ENCODE peak calls at places on chromosomes 12 and 14, in six cellular contexts. One of them, this sample, is unnamed.

GRCh38 chr14:102217399-102217798 is 77.7 kb downstream of the WDR20 start:
- DNase-seq in NCI-H460: no peak
- DNase-seq in CD8-positive, alpha-beta memory T cell: no peak
- DNase-seq in nucleus accumbens: no peak
- DNase-seq in T follicular helper cell: no peak
- DNase-seq in cardiac muscle cell: no peak
- DNase-seq in this sample: no peak

GRCh38 chr14:21781543-21781942 is 107.9 kb upstream of the OR4E1 start:
- DNase-seq in NCI-H460: no peak
- DNase-seq in CD8-positive, alpha-beta memory T cell: no peak
- DNase-seq in nucleus accumbens: no peak
- DNase-seq in T follicular helper cell: no peak
- DNase-seq in cardiac muscle cell: no peak
- DNase-seq in this sample: no peak

GRCh38 chr12:103495783-103496456 is at the start of gene C12orf42:
- DNase-seq in NCI-H460: peak
- DNase-seq in CD8-positive, alpha-beta memory T cell: peak
- DNase-seq in nucleus accumbens: peak
- DNase-seq in T follicular helper cell: no peak
- DNase-seq in cardiac muscle cell: peak
- DNase-seq in this sample: peak

GRCh38 chr12:4203772-4204376 is 69.7 kb upstream of the CCND2 start:
- DNase-seq in NCI-H460: no peak
- DNase-seq in CD8-positive, alpha-beta memory T cell: no peak
- DNase-seq in nucleus accumbens: no peak
- DNase-seq in T follicular helper cell: no peak
- DNase-seq in cardiac muscle cell: no peak
- DNase-seq in this sample: no peak

GRCh38 chr12:17992002-17992656 is 97.9 kb downstream of the RERGL start:
- DNase-seq in NCI-H460: peak
- DNase-seq in CD8-positive, alpha-beta memory T cell: no peak
- DNase-seq in nucleus accumbens: no peak
- DNase-seq in T follicular helper cell: no peak
- DNase-seq in cardiac muscle cell: peak
- DNase-seq in this sample: no peak

GRCh38 chr12:59972941-59973340 is 377.1 kb downstream of the SLC16A7 start:
- DNase-seq in NCI-H460: peak
- DNase-seq in CD8-positive, alpha-beta memory T cell: no peak
- DNase-seq in nucleus accumbens: no peak
- DNase-seq in T follicular helper cell: no peak
- DNase-seq in cardiac muscle cell: no peak
- DNase-seq in this sample: no peak

GRCh38 chr12:112013601-112014402 is 576 bp downstream of the ERP29 start:
- DNase-seq in NCI-H460: peak
- DNase-seq in CD8-positive, alpha-beta memory T cell: peak
- DNase-seq in nucleus accumbens: peak
- DNase-seq in T follicular helper cell: peak
- DNase-seq in cardiac muscle cell: peak
- DNase-seq in this sample: peak

GRCh38 chr12:89959188-89959587 is 250.6 kb upstream of the ATP2B1 start:
- DNase-seq in NCI-H460: no peak
- DNase-seq in CD8-positive, alpha-beta memory T cell: no peak
- DNase-seq in nucleus accumbens: no peak
- DNase-seq in T follicular helper cell: no peak
- DNase-seq in cardiac muscle cell: no peak
- DNase-seq in this sample: no peak

GRCh38 chr14:101195309-101195724 is 291.8 kb upstream of the RTL1 start:
- DNase-seq in NCI-H460: no peak
- DNase-seq in CD8-positive, alpha-beta memory T cell: no peak
- DNase-seq in nucleus accumbens: no peak
- DNase-seq in T follicular helper cell: no peak
- DNase-seq in cardiac muscle cell: no peak
- DNase-seq in this sample: no peak

GRCh38 chr14:97602438-97603117 is 805.4 kb downstream of the VRK1 start:
- DNase-seq in NCI-H460: no peak
- DNase-seq in CD8-positive, alpha-beta memory T cell: peak
- DNase-seq in nucleus accumbens: no peak
- DNase-seq in T follicular helper cell: peak
- DNase-seq in cardiac muscle cell: no peak
- DNase-seq in this sample: peak

GRCh38 chr12:27105746-27106536 is 23.6 kb upstream of the C12orf71 start:
- DNase-seq in NCI-H460: no peak
- DNase-seq in CD8-positive, alpha-beta memory T cell: no peak
- DNase-seq in nucleus accumbens: no peak
- DNase-seq in T follicular helper cell: no peak
- DNase-seq in cardiac muscle cell: no peak
- DNase-seq in this sample: no peak

GRCh38 chr12:50425859-50426258 is 25.2 kb downstream of the LARP4 start:
- DNase-seq in NCI-H460: no peak
- DNase-seq in CD8-positive, alpha-beta memory T cell: no peak
- DNase-seq in nucleus accumbens: no peak
- DNase-seq in T follicular helper cell: no peak
- DNase-seq in cardiac muscle cell: peak
- DNase-seq in this sample: no peak

GRCh38 chr14:103867523-103867953 is 20.2 kb upstream of the PPP1R13B start:
- DNase-seq in NCI-H460: no peak
- DNase-seq in CD8-positive, alpha-beta memory T cell: no peak
- DNase-seq in nucleus accumbens: no peak
- DNase-seq in T follicular helper cell: no peak
- DNase-seq in cardiac muscle cell: peak
- DNase-seq in this sample: no peak

GRCh38 chr12:13181375-13182070 is 15.0 kb upstream of the EMP1 start:
- DNase-seq in NCI-H460: no peak
- DNase-seq in CD8-positive, alpha-beta memory T cell: no peak
- DNase-seq in nucleus accumbens: no peak
- DNase-seq in T follicular helper cell: no peak
- DNase-seq in cardiac muscle cell: peak
- DNase-seq in this sample: no peak

GRCh38 chr12:75378354-75378753 is 12.5 kb upstream of the GLIPR1L2 start:
- DNase-seq in NCI-H460: no peak
- DNase-seq in CD8-positive, alpha-beta memory T cell: no peak
- DNase-seq in nucleus accumbens: no peak
- DNase-seq in T follicular helper cell: no peak
- DNase-seq in cardiac muscle cell: no peak
- DNase-seq in this sample: no peak

GRCh38 chr12:109948382-109948781 is 47.8 kb downstream of the GIT2 start:
- DNase-seq in NCI-H460: no peak
- DNase-seq in CD8-positive, alpha-beta memory T cell: no peak
- DNase-seq in nucleus accumbens: no peak
- DNase-seq in T follicular helper cell: no peak
- DNase-seq in cardiac muscle cell: no peak
- DNase-seq in this sample: no peak

GRCh38 chr14:75794615-75795038 is 133.6 kb downstream of the TTLL5 start:
- DNase-seq in NCI-H460: peak
- DNase-seq in CD8-positive, alpha-beta memory T cell: no peak
- DNase-seq in nucleus accumbens: no peak
- DNase-seq in T follicular helper cell: no peak
- DNase-seq in cardiac muscle cell: peak
- DNase-seq in this sample: no peak

GRCh38 chr12:47272412-47273190 is 192.8 kb upstream of the AMIGO2 start:
- DNase-seq in NCI-H460: no peak
- DNase-seq in CD8-positive, alpha-beta memory T cell: no peak
- DNase-seq in nucleus accumbens: no peak
- DNase-seq in T follicular helper cell: no peak
- DNase-seq in cardiac muscle cell: no peak
- DNase-seq in this sample: no peak

GRCh38 chr14:95460647-95461478 is 55.6 kb downstream of the SYNE3 start:
- DNase-seq in NCI-H460: peak
- DNase-seq in CD8-positive, alpha-beta memory T cell: no peak
- DNase-seq in nucleus accumbens: peak
- DNase-seq in T follicular helper cell: no peak
- DNase-seq in cardiac muscle cell: peak
- DNase-seq in this sample: no peak

GRCh38 chr12:58725400-58726105 is 194.8 kb downstream of the LRIG3 start:
- DNase-seq in NCI-H460: no peak
- DNase-seq in CD8-positive, alpha-beta memory T cell: no peak
- DNase-seq in nucleus accumbens: no peak
- DNase-seq in T follicular helper cell: no peak
- DNase-seq in cardiac muscle cell: no peak
- DNase-seq in this sample: no peak

GRCh38 chr12:89481218-89481914 is 43.2 kb downstream of the GALNT4 start:
- DNase-seq in NCI-H460: no peak
- DNase-seq in CD8-positive, alpha-beta memory T cell: no peak
- DNase-seq in nucleus accumbens: peak
- DNase-seq in T follicular helper cell: no peak
- DNase-seq in cardiac muscle cell: no peak
- DNase-seq in this sample: no peak

GRCh38 chr14:64531567-64531966 is 9.0 kb upstream of the HSPA2 start:
- DNase-seq in NCI-H460: no peak
- DNase-seq in CD8-positive, alpha-beta memory T cell: no peak
- DNase-seq in nucleus accumbens: no peak
- DNase-seq in T follicular helper cell: no peak
- DNase-seq in cardiac muscle cell: no peak
- DNase-seq in this sample: no peak

GRCh38 chr12:12784911-12785814 is at the start of gene APOLD1:
- DNase-seq in NCI-H460: no peak
- DNase-seq in CD8-positive, alpha-beta memory T cell: no peak
- DNase-seq in nucleus accumbens: no peak
- DNase-seq in T follicular helper cell: no peak
- DNase-seq in cardiac muscle cell: no peak
- DNase-seq in this sample: no peak

GRCh38 chr14:81303258-81303935 is 82.6 kb upstream of the GTF2A1 start:
- DNase-seq in NCI-H460: no peak
- DNase-seq in CD8-positive, alpha-beta memory T cell: peak
- DNase-seq in nucleus accumbens: no peak
- DNase-seq in T follicular helper cell: no peak
- DNase-seq in cardiac muscle cell: no peak
- DNase-seq in this sample: peak

GRCh38 chr12:43841253-43841652 is 5.4 kb downstream of the TMEM117 start:
- DNase-seq in NCI-H460: no peak
- DNase-seq in CD8-positive, alpha-beta memory T cell: no peak
- DNase-seq in nucleus accumbens: no peak
- DNase-seq in T follicular helper cell: no peak
- DNase-seq in cardiac muscle cell: no peak
- DNase-seq in this sample: no peak

GRCh38 chr12:89875809-89876208 is 167.2 kb upstream of the ATP2B1 start:
- DNase-seq in NCI-H460: no peak
- DNase-seq in CD8-positive, alpha-beta memory T cell: no peak
- DNase-seq in nucleus accumbens: no peak
- DNase-seq in T follicular helper cell: no peak
- DNase-seq in cardiac muscle cell: no peak
- DNase-seq in this sample: no peak

GRCh38 chr14:104223810-104224515 is 85.6 kb downstream of the KIF26A start:
- DNase-seq in NCI-H460: no peak
- DNase-seq in CD8-positive, alpha-beta memory T cell: peak
- DNase-seq in nucleus accumbens: no peak
- DNase-seq in T follicular helper cell: no peak
- DNase-seq in cardiac muscle cell: no peak
- DNase-seq in this sample: no peak

GRCh38 chr14:99479160-99479902 is 1.3 kb downstream of the SETD3 start:
- DNase-seq in NCI-H460: no peak
- DNase-seq in CD8-positive, alpha-beta memory T cell: no peak
- DNase-seq in nucleus accumbens: no peak
- DNase-seq in T follicular helper cell: no peak
- DNase-seq in cardiac muscle cell: no peak
- DNase-seq in this sample: no peak

GRCh38 chr14:21025374-21026151 is 702 bp upstream of the NDRG2 start:
- DNase-seq in NCI-H460: no peak
- DNase-seq in CD8-positive, alpha-beta memory T cell: no peak
- DNase-seq in nucleus accumbens: peak
- DNase-seq in T follicular helper cell: no peak
- DNase-seq in cardiac muscle cell: peak
- DNase-seq in this sample: no peak

GRCh38 chr14:105937253-105938054 is 411.1 kb downstream of the TMEM121 start:
- DNase-seq in NCI-H460: no peak
- DNase-seq in CD8-positive, alpha-beta memory T cell: no peak
- DNase-seq in nucleus accumbens: no peak
- DNase-seq in T follicular helper cell: no peak
- DNase-seq in cardiac muscle cell: no peak
- DNase-seq in this sample: no peak

GRCh38 chr12:3078086-3078820 is 1.1 kb downstream of the TSPAN9 start:
- DNase-seq in NCI-H460: no peak
- DNase-seq in CD8-positive, alpha-beta memory T cell: no peak
- DNase-seq in nucleus accumbens: no peak
- DNase-seq in T follicular helper cell: no peak
- DNase-seq in cardiac muscle cell: no peak
- DNase-seq in this sample: no peak